ENCODE peak calls at places on chromosomes 6 and 20, in eight cellular contexts. One of them, this sample, is unnamed.

GRCh38 chr6:169921853-169922779 is 170.7 kb downstream of the ERMARD start:
- DNase-seq in PC-9: no peak
- DNase-seq in prostate gland: no peak
- DNase-seq in lower lobe of right lung: no peak
- DNase-seq in fibroblast of lung: no peak
- DNase-seq in psoas muscle: no peak
- DNase-seq in astrocyte: no peak
- DNase-seq in ascending aorta: no peak
- DNase-seq in this sample: peak; percentile 93

GRCh38 chr6:26243132-26243531 is 121.9 kb upstream of the BTN3A2 start:
- DNase-seq in PC-9: no peak
- DNase-seq in prostate gland: no peak
- DNase-seq in lower lobe of right lung: no peak
- DNase-seq in fibroblast of lung: no peak
- DNase-seq in psoas muscle: no peak
- DNase-seq in astrocyte: no peak
- DNase-seq in ascending aorta: no peak
- DNase-seq in this sample: no peak

GRCh38 chr20:4912380-4913142 is 88.7 kb downstream of the SLC23A2 start:
- DNase-seq in PC-9: no peak
- DNase-seq in prostate gland: no peak
- DNase-seq in lower lobe of right lung: no peak
- DNase-seq in fibroblast of lung: no peak
- DNase-seq in psoas muscle: no peak
- DNase-seq in astrocyte: no peak
- DNase-seq in ascending aorta: no peak
- DNase-seq in this sample: no peak

GRCh38 chr6:134374486-134374885 is 56.6 kb upstream of the SGK1 start:
- DNase-seq in PC-9: no peak
- DNase-seq in prostate gland: no peak
- DNase-seq in lower lobe of right lung: no peak
- DNase-seq in fibroblast of lung: peak; percentile 80
- DNase-seq in psoas muscle: no peak
- DNase-seq in astrocyte: peak; percentile 68
- DNase-seq in ascending aorta: peak; percentile 78
- DNase-seq in this sample: no peak

GRCh38 chr6:27288136-27289044 is 23.7 kb downstream of the POM121L2 start:
- DNase-seq in PC-9: no peak
- DNase-seq in prostate gland: no peak
- DNase-seq in lower lobe of right lung: no peak
- DNase-seq in fibroblast of lung: no peak
- DNase-seq in psoas muscle: no peak
- DNase-seq in astrocyte: no peak
- DNase-seq in ascending aorta: no peak
- DNase-seq in this sample: no peak

GRCh38 chr20:3812259-3812681 is 8.1 kb upstream of the AP5S1 start:
- DNase-seq in PC-9: no peak
- DNase-seq in prostate gland: no peak
- DNase-seq in lower lobe of right lung: peak; percentile 39
- DNase-seq in fibroblast of lung: no peak
- DNase-seq in psoas muscle: no peak
- DNase-seq in astrocyte: no peak
- DNase-seq in ascending aorta: no peak
- DNase-seq in this sample: no peak

GRCh38 chr20:40497781-40498691 is 191.0 kb downstream of the MAFB start:
- DNase-seq in PC-9: no peak
- DNase-seq in prostate gland: no peak
- DNase-seq in lower lobe of right lung: peak; percentile 89
- DNase-seq in fibroblast of lung: peak; percentile 18
- DNase-seq in psoas muscle: peak; percentile 60
- DNase-seq in astrocyte: peak; percentile 6
- DNase-seq in ascending aorta: peak; percentile 76
- DNase-seq in this sample: no peak

GRCh38 chr6:111585241-111585968 is 20.3 kb downstream of the TRAF3IP2 start:
- DNase-seq in PC-9: no peak
- DNase-seq in prostate gland: no peak
- DNase-seq in lower lobe of right lung: no peak
- DNase-seq in fibroblast of lung: peak; percentile 49
- DNase-seq in psoas muscle: no peak
- DNase-seq in astrocyte: peak; percentile 40
- DNase-seq in ascending aorta: no peak
- DNase-seq in this sample: no peak

GRCh38 chr6:102813489-102814275 is 1420.2 kb downstream of the GRIK2 start:
- DNase-seq in PC-9: no peak
- DNase-seq in prostate gland: no peak
- DNase-seq in lower lobe of right lung: no peak
- DNase-seq in fibroblast of lung: no peak
- DNase-seq in psoas muscle: no peak
- DNase-seq in astrocyte: no peak
- DNase-seq in ascending aorta: no peak
- DNase-seq in this sample: no peak

GRCh38 chr20:15077733-15078132 is 740.3 kb upstream of the FLRT3 start:
- DNase-seq in PC-9: no peak
- DNase-seq in prostate gland: no peak
- DNase-seq in lower lobe of right lung: no peak
- DNase-seq in fibroblast of lung: no peak
- DNase-seq in psoas muscle: no peak
- DNase-seq in astrocyte: no peak
- DNase-seq in ascending aorta: no peak
- DNase-seq in this sample: no peak

GRCh38 chr20:699811-700338 is 24.3 kb upstream of the SCRT2 start:
- DNase-seq in PC-9: no peak
- DNase-seq in prostate gland: no peak
- DNase-seq in lower lobe of right lung: no peak
- DNase-seq in fibroblast of lung: no peak
- DNase-seq in psoas muscle: peak; percentile 42
- DNase-seq in astrocyte: no peak
- DNase-seq in ascending aorta: no peak
- DNase-seq in this sample: no peak

GRCh38 chr20:1657556-1658334 is at the start of gene SIRPG:
- DNase-seq in PC-9: no peak
- DNase-seq in prostate gland: no peak
- DNase-seq in lower lobe of right lung: no peak
- DNase-seq in fibroblast of lung: no peak
- DNase-seq in psoas muscle: no peak
- DNase-seq in astrocyte: no peak
- DNase-seq in ascending aorta: no peak
- DNase-seq in this sample: no peak

GRCh38 chr6:30781697-30782424 is 37.5 kb upstream of the IER3 start:
- DNase-seq in PC-9: peak; percentile 97
- DNase-seq in prostate gland: peak; percentile 81
- DNase-seq in lower lobe of right lung: peak; percentile 95
- DNase-seq in fibroblast of lung: peak; percentile 99
- DNase-seq in psoas muscle: peak; percentile 95
- DNase-seq in astrocyte: peak; percentile 99
- DNase-seq in ascending aorta: peak; percentile 98
- DNase-seq in this sample: peak; percentile 97

GRCh38 chr20:62761759-62762131 is 34.5 kb upstream of the MRGBP start:
- DNase-seq in PC-9: no peak
- DNase-seq in prostate gland: no peak
- DNase-seq in lower lobe of right lung: peak; percentile 25
- DNase-seq in fibroblast of lung: no peak
- DNase-seq in psoas muscle: peak; percentile 5
- DNase-seq in astrocyte: no peak
- DNase-seq in ascending aorta: no peak
- DNase-seq in this sample: peak; percentile 23

GRCh38 chr6:1719922-1720321 is 110.2 kb downstream of the FOXC1 start:
- DNase-seq in PC-9: no peak
- DNase-seq in prostate gland: no peak
- DNase-seq in lower lobe of right lung: no peak
- DNase-seq in fibroblast of lung: no peak
- DNase-seq in psoas muscle: no peak
- DNase-seq in astrocyte: no peak
- DNase-seq in ascending aorta: no peak
- DNase-seq in this sample: no peak
- H3K4me1 ChIP-seq in PC-9: peaks cover 15% of the 10 kb centered on the region
- H3K4me1 ChIP-seq in prostate gland: no peaks in the 10 kb centered on the region
- H3K4me1 ChIP-seq in lower lobe of right lung: peaks cover 7% of the 10 kb centered on the region
- H3K4me1 ChIP-seq in fibroblast of lung: no peaks in the 10 kb centered on the region
- H3K4me1 ChIP-seq in psoas muscle: no peaks in the 10 kb centered on the region
- H3K4me1 ChIP-seq in astrocyte: no peaks in the 10 kb centered on the region
- H3K4me1 ChIP-seq in ascending aorta: peaks cover 4% of the 10 kb centered on the region
- H3K4me1 ChIP-seq in this sample: peaks cover 4% of the 10 kb centered on the region

DNA sequence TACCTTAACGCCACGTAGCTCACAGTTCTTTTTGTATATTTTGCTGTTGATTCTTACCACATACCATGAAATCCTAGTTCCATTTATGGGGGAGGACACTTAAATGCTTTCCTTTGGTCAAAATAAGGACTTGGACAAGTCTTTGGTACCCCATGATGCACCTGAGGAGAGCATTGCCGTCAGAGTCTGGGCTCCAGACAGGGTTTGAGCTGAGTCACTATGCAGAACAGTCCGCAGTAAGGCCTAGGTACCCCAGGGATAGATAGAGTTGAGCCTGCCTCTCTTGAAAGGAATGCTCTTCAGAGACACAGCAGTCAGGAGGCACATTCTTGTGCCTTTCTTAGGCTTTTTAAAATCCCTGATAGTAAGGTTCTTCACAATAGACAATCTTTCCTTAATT is 6.0 kb downstream of the PARD6B start:
- DNase-seq in PC-9: no peak
- DNase-seq in prostate gland: no peak
- DNase-seq in lower lobe of right lung: no peak
- DNase-seq in fibroblast of lung: peak; percentile 28
- DNase-seq in psoas muscle: no peak
- DNase-seq in astrocyte: no peak
- DNase-seq in ascending aorta: no peak
- DNase-seq in this sample: no peak
- H3K27ac ChIP-seq in PC-9: peak overlapping the region; percentile 89
- H3K27ac ChIP-seq in prostate gland: no peak overlapping the region
- H3K27ac ChIP-seq in lower lobe of right lung: no peak overlapping the region
- H3K27ac ChIP-seq in fibroblast of lung: no peak overlapping the region
- H3K27ac ChIP-seq in psoas muscle: no peak overlapping the region
- H3K27ac ChIP-seq in astrocyte: no peak overlapping the region
- H3K27ac ChIP-seq in ascending aorta: no peak overlapping the region
- H3K27ac ChIP-seq in this sample: peak overlapping the region; percentile 59

GRCh38 chr6:90294614-90294988 is 2.0 kb downstream of the BACH2 start:
- DNase-seq in PC-9: no peak
- DNase-seq in prostate gland: no peak
- DNase-seq in lower lobe of right lung: no peak
- DNase-seq in fibroblast of lung: peak; percentile 37
- DNase-seq in psoas muscle: no peak
- DNase-seq in astrocyte: no peak
- DNase-seq in ascending aorta: peak; percentile 69
- DNase-seq in this sample: no peak

GRCh38 chr6:90294008-90294511 is 2.6 kb downstream of the BACH2 start:
- DNase-seq in PC-9: no peak
- DNase-seq in prostate gland: no peak
- DNase-seq in lower lobe of right lung: no peak
- DNase-seq in fibroblast of lung: no peak
- DNase-seq in psoas muscle: no peak
- DNase-seq in astrocyte: no peak
- DNase-seq in ascending aorta: no peak
- DNase-seq in this sample: no peak

GRCh38 chr6:90295854-90296345 is 743 bp downstream of the BACH2 start:
- DNase-seq in PC-9: peak; percentile 49
- DNase-seq in prostate gland: peak; percentile 71
- DNase-seq in lower lobe of right lung: peak; percentile 58
- DNase-seq in fibroblast of lung: peak; percentile 79
- DNase-seq in psoas muscle: peak; percentile 71
- DNase-seq in astrocyte: peak; percentile 71
- DNase-seq in ascending aorta: peak; percentile 88
- DNase-seq in this sample: peak; percentile 87

GRCh38 chr6:90296346-90297123 is at the start of gene BACH2:
- DNase-seq in PC-9: peak; percentile 78
- DNase-seq in prostate gland: peak; percentile 95
- DNase-seq in lower lobe of right lung: peak; percentile 91
- DNase-seq in fibroblast of lung: peak; percentile 92
- DNase-seq in psoas muscle: peak; percentile 90
- DNase-seq in astrocyte: peak; percentile 87
- DNase-seq in ascending aorta: peak; percentile 96
- DNase-seq in this sample: peak; percentile 95

DNA sequence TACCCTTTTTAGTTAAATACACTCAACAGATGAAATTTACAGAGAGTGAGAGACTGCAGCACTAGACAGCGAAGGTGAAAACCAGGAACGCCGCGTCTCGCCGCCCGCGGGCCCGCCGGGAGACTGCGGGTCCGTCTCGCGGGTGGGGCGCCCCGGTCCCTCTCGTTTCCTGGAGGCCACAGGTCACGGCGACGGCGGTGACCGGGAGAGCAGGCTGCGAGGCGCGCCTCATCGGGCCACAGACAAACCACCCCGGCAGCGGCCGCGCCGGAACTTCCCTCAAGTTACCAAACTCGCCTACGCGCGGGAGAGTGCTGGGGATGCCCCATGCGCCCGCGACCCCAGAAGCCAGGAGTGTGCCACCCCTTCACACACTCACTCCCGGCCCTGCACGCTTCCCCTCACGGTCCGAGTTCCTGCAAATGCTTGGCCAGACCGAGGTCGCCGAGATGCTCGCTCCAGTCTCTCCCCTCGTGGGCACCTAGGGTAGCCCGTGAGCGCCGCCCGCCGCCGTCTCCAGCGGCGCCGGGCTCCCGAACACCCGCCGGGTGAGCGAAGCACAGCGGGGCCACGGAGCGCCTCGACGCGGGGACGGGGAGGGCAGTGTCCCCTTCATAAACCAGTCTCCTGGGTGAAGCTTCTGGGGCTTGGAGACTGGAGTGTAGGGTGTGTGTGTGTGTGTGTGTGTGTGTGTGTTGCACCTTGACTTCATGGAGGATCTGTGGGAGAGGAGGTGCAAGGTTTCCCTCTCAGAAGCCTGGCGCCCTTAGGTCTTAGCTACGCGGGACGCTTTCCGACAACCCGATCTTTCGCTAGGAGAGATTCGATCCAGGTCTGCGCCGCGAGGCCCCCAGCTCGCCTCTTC is 1.4 kb downstream of the BACH2 start:
- DNase-seq in PC-9: peak; percentile 22
- DNase-seq in prostate gland: peak; percentile 29
- DNase-seq in lower lobe of right lung: peak; percentile 60
- DNase-seq in fibroblast of lung: peak; percentile 58
- DNase-seq in psoas muscle: peak; percentile 46
- DNase-seq in astrocyte: no peak
- DNase-seq in ascending aorta: peak; percentile 74
- DNase-seq in this sample: peak; percentile 83
- TF ChIP-seq CTCF in PC-9: no peak
- TF ChIP-seq CTCF in prostate gland: peak; percentile 33
- TF ChIP-seq CTCF in lower lobe of right lung: peak; percentile 17
- TF ChIP-seq CTCF in fibroblast of lung: peak; percentile 24
- TF ChIP-seq CTCF in psoas muscle: no peak
- TF ChIP-seq CTCF in astrocyte: no peak
- TF ChIP-seq CTCF in ascending aorta: peak; percentile 41
- TF ChIP-seq CTCF in this sample: peak; percentile 6

DNA sequence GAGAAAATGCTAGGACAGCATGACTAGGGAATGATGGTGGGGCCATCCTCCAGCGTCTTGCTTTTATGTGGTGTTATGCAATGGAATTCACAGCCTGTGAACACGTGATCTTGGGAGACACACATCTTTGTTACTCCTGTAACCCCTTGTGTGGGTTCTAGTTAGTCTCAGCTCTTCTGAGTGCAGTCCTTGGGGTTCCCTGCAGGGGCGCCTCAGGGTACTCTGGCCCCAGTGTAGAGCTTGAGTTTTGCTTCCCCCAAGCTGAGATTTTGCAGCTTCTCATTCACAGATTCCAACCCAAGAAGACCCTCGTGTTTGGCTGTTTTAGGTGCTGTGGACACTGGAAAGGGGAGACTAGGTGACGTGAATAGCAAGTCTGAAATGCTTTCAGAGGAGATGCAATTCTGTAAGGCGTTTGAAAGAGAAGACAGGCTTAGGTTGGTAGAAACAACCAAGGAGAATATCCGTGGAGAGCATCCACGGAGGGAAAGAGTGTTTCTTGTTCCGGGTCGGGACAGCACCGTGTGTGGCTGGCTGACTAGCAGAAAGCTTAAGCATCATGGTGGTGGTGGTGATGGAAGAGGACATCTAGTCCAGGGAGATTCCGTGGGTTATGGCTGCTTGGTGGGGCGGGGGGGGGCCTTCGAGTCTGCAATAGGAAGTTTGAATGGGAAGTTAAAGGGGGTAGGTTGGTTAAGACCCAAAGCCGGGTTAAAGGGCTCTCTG is 30.1 kb downstream of the DUSP22 start:
- DNase-seq in PC-9: no peak
- DNase-seq in prostate gland: no peak
- DNase-seq in lower lobe of right lung: no peak
- DNase-seq in fibroblast of lung: no peak
- DNase-seq in psoas muscle: no peak
- DNase-seq in astrocyte: no peak
- DNase-seq in ascending aorta: no peak
- DNase-seq in this sample: peak; percentile 66
- H3K4me1 ChIP-seq in PC-9: no peaks in the 10 kb centered on the region
- H3K4me1 ChIP-seq in prostate gland: no peaks in the 10 kb centered on the region
- H3K4me1 ChIP-seq in lower lobe of right lung: peaks cover 26% of the 10 kb centered on the region
- H3K4me1 ChIP-seq in fibroblast of lung: peaks cover 2% of the 10 kb centered on the region
- H3K4me1 ChIP-seq in psoas muscle: peaks cover 4% of the 10 kb centered on the region
- H3K4me1 ChIP-seq in astrocyte: peaks cover 4% of the 10 kb centered on the region
- H3K4me1 ChIP-seq in ascending aorta: peaks cover 2% of the 10 kb centered on the region
- H3K4me1 ChIP-seq in this sample: peaks cover under 1% of the 10 kb centered on the region